ENCODE peak calls at places on chromosomes 4 and X, in nine cellular contexts. B is upper lobe of right lung, U is WTC11, O is transverse colon, W is endothelial cell, L is nephron progenitor cell, S is DND-41, I is GM13977, C is HepG2. H is an unnamed sample.

GRCh38 chr4:40614031-40614430 is 15.6 kb downstream of the RBM47 start:
- DNase-seq in B (no peak), U (no peak), O (no peak), W (no peak), L (no peak), S (no peak), I (no peak), C (no peak), H (no peak)

GRCh38 chr4:44016582-44017421 is 431.8 kb downstream of the KCTD8 start:
- DNase-seq in B (peak; percentile 23), U (no peak), O (no peak), W (no peak), L (no peak), S (no peak), I (no peak), C (peak; percentile 42), H (no peak)

GRCh38 chr4:183611210-183611830 is 47.7 kb downstream of the RWDD4 start:
- DNase-seq in B (no peak), U (no peak), O (no peak), W (no peak), L (no peak), S (no peak), I (no peak), C (no peak), H (no peak)

GRCh38 chrX:38811515-38812239 is 10.4 kb downstream of the MID1IP1 start:
- DNase-seq in B (no peak), U (no peak), O (no peak), W (no peak), L (no peak), S (no peak), I (no peak), C (no peak), H (no peak)

GRCh38 chr4:4866833-4867744 is 7.6 kb downstream of the MSX1 start:
- DNase-seq in B (no peak), U (peak; percentile 83), O (no peak), W (peak; percentile 77), L (peak; percentile 91), S (no peak), I (peak; percentile 41), C (no peak), H (no peak)

GRCh38 chr4:137474711-137475301 is 57.5 kb downstream of the PCDH18 start:
- DNase-seq in B (no peak), U (no peak), O (no peak), W (no peak), L (no peak), S (no peak), I (no peak), C (no peak), H (no peak)

GRCh38 chrX:7083021-7083420 is 64.5 kb upstream of the STS start:
- DNase-seq in B (no peak), U (no peak), O (no peak), W (no peak), L (no peak), S (peak; percentile 54), I (no peak), C (no peak), H (no peak)

GRCh38 chr4:83293305-83294046 is 8.9 kb upstream of the COQ2 start:
- DNase-seq in B (no peak), U (no peak), O (peak; percentile 14), W (no peak), L (no peak), S (no peak), I (no peak), C (no peak), H (no peak)

GRCh38 chr4:184697956-184698355 is 35.9 kb downstream of the CENPU start:
- DNase-seq in B (no peak), U (no peak), O (no peak), W (no peak), L (no peak), S (no peak), I (no peak), C (no peak), H (no peak)

GRCh38 chrX:126395909-126396308 is 156.7 kb downstream of the DCAF12L1 start:
- DNase-seq in B (no peak), U (no peak), O (no peak), W (no peak), L (no peak), S (no peak), I (no peak), C (no peak), H (no peak)

GRCh38 chr4:47287735-47288134 is 175.8 kb downstream of the COMMD8 start:
- DNase-seq in B (no peak), U (no peak), O (no peak), W (no peak), L (no peak), S (no peak), I (peak; percentile 44), C (no peak), H (no peak)

GRCh38 chrX:16087081-16087480 is 36.3 kb upstream of the GRPR start:
- DNase-seq in B (no peak), U (no peak), O (no peak), W (no peak), L (no peak), S (no peak), I (no peak), C (no peak), H (no peak)

GRCh38 chr4:15132739-15133138 is 130.5 kb downstream of the CPEB2 start:
- DNase-seq in B (no peak), U (no peak), O (no peak), W (no peak), L (no peak), S (no peak), I (no peak), C (no peak), H (no peak)

GRCh38 chrX:13659057-13659456 is 6.1 kb downstream of the TCEANC start:
- DNase-seq in B (no peak), U (no peak), O (no peak), W (no peak), L (no peak), S (no peak), I (no peak), C (peak; percentile 8), H (no peak)

DNA sequence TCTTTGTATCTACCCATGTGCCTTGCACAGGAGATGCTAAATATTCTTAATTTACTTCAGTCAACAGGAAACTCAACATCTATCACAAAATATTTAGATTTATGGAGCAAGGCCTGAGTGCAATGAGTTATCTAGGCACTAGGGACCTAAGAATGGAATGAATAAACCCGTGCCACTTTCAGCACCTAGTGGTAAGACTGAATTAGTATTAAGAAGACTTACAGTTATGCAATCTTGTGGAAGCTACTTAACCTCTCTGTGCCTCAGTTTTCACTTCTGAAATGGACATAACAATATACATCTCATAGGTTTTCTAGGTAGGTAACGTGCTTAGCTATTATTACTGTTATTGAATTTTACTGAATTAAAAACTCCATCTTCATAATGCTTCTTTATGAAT is 144.6 kb upstream of the MAP3K15 start:
- DNase-seq in B (no peak), U (no peak), O (no peak), W (no peak), L (no peak), S (no peak), I (no peak), C (no peak), H (no peak)
- TF ChIP-seq CTCF in B (no peak), U (no peak), O (no peak), W (no peak), L (no peak), S (no peak), I (no peak), C (no peak), H (peak; percentile 6)

GRCh38 chr4:139184129-139184528 is 7.1 kb upstream of the ELF2 start:
- DNase-seq in B (no peak), U (no peak), O (no peak), W (no peak), L (no peak), S (no peak), I (peak; percentile 34), C (no peak), H (no peak)
- TF ChIP-seq CTCF in B (no peak), U (no peak), O (no peak), W (no peak), L (no peak), S (peak; percentile 48), I (peak; percentile 39), C (peak; percentile 55), H (no peak)

DNA sequence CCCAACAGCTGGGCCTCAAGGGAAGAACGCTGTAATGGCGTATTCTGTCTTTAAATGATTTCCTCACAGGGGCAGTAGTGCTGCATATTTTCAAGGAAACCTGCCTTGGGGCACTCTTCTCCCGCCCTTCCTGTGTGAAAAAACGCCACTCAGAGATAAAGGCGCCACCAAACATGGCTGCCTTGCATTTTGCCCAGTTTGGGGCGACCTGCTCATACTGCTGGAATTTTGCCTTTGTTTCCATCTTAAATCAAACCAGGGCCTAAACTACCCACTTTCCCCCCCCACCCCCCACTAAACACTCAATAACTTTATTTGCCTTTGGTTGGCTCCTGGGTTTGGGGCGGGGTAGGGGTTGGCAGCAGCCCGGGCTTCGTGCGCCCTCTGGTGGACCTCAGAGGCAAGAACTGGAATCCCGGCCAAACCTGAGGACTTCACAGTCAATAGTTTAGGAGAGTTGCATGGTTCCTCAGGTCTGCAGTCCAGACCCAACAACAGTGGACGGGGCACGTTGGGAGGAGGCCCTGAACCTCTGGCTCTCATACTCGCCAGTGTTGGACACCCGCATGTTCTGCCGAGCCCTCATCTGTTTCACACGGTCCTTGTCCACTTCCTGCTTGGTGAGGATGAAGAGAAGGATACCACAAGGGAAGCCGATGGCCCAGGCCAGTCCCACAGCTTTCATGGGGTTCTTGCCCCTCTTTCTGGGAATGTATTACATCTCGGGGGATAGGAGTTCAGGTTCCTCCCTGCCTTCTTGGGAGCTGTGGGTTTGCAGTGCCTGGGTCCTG is 220.1 kb upstream of the STK26 start:
- DNase-seq in B (no peak), U (peak; percentile 28), O (peak; percentile 84), W (no peak), L (no peak), S (peak; percentile 13), I (peak; percentile 55), C (no peak), H (no peak)
- TF ChIP-seq CTCF in B (peak; percentile 12), U (no peak), O (no peak), W (no peak), L (no peak), S (peak; percentile 36), I (peak; percentile 79), C (peak; percentile 22), H (peak; percentile 64)

GRCh38 chrX:8319359-8319758 is 145.3 kb upstream of the VCX3B start:
- DNase-seq in B (no peak), U (peak; percentile 10), O (no peak), W (no peak), L (no peak), S (no peak), I (no peak), C (no peak), H (no peak)

DNA sequence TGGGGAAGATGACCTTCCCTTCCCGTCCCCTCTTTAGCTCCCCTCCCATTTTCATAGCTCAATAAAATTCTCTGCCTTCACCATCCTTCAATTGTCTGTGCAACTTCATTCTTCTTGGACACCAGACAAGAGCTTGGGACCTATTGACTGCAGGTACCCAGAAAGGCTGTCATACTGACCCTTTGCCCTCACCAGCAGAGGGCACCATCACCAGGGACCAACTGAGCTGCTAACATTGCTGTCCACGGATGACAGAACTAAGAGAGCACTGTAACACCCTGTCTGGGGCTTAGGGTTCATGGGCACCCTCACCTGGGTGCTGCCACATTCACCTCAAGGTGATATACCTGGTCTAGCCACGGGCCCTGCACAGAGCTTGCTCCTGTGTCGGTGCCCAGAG is 141.3 kb upstream of the VCX3B start:
- DNase-seq in B (no peak), U (peak; percentile 32), O (no peak), W (no peak), L (no peak), S (peak; percentile 10), I (no peak), C (no peak), H (no peak)
- TF ChIP-seq CTCF in B (peak; percentile 6), U (no peak), O (no peak), W (no peak), L (no peak), S (peak; percentile 49), I (peak; percentile 36), C (peak; percentile 40), H (peak; percentile 17)

GRCh38 chr4:84681488-84682274 is 98.8 kb downstream of the CDS1 start:
- DNase-seq in B (no peak), U (no peak), O (peak; percentile 37), W (no peak), L (no peak), S (peak; percentile 36), I (no peak), C (peak; percentile 38), H (no peak)
- TF ChIP-seq CTCF in B (no peak), U (no peak), O (no peak), W (no peak), L (no peak), S (no peak), I (no peak), C (peak; percentile 38), H (no peak)